ENCODE peak calls at places on chromosomes 11 and 22, in six cellular contexts. W, M, P, U, T and Z are unnamed samples.

GRCh38 chr11:23391031-23391430 is 530.8 kb upstream of the CCDC179 start:
- DNase-seq in W (no peak), M (peak), P (no peak), U (no peak), T (no peak), Z (no peak)

GRCh38 chr22:40415531-40416266 is 45.3 kb downstream of the SGSM3 start:
- DNase-seq in W (peak), M (no peak), P (no peak), U (no peak), T (no peak), Z (no peak)

GRCh38 chr11:117197516-117198456 is 1.4 kb upstream of the TAGLN start:
- DNase-seq in W (no peak), M (no peak), P (no peak), U (peak), T (peak), Z (no peak)

GRCh38 chr22:35334010-35334409 is 34.3 kb downstream of the TOM1 start:
- DNase-seq in W (no peak), M (no peak), P (no peak), U (no peak), T (no peak), Z (no peak)

GRCh38 chr22:35742342-35743100 is 24.8 kb downstream of the APOL5 start:
- DNase-seq in W (no peak), M (no peak), P (peak), U (peak), T (peak), Z (no peak)

GRCh38 chr11:73218830-73219215 is 742 bp downstream of the P2RY2 start:
- DNase-seq in W (no peak), M (no peak), P (no peak), U (no peak), T (no peak), Z (no peak)

GRCh38 chr22:26592368-26593015 is 2.6 kb upstream of the TPST2 start:
- DNase-seq in W (no peak), M (no peak), P (no peak), U (no peak), T (no peak), Z (peak)

GRCh38 chr22:23829845-23830372 is 8.9 kb downstream of the DERL3 start:
- DNase-seq in W (no peak), M (no peak), P (no peak), U (no peak), T (peak), Z (no peak)